ENCODE peak calls at places on chromosomes 1 and 21, in ten cellular contexts. E is M059J, I is COR-L47, J is HFFc6, Z is hypothalamus, V is NCI-H1694, W is NCI-H2171, B is cardiac fibroblast, O is neural progenitor cell, M is substantia nigra. S is an unnamed sample.

GRCh38 chr1:231983266-231984193 is 356.9 kb downstream of the DISC1 start:
- DNase-seq in J (no peak), M (no peak), B (no peak), E (no peak), Z (no peak), V (no peak), W (no peak), I (no peak), O (no peak), S (no peak)

GRCh38 chr1:160186246-160186645 is 4.1 kb upstream of the CASQ1 start:
- DNase-seq in V (no peak), B (no peak), Z (no peak), E (no peak), I (no peak), J (no peak), M (no peak), O (no peak), W (no peak), S (no peak)

GRCh38 chr1:227887697-227888403 is 59.9 kb downstream of the WNT9A start:
- DNase-seq in O (peak; percentile 44), M (no peak), V (no peak), I (no peak), W (no peak), Z (peak; percentile 28), E (no peak), B (no peak), J (no peak), S (no peak)

GRCh38 chr1:41353744-41354143 is 7.5 kb upstream of the FOXO6 start:
- DNase-seq in I (no peak), M (no peak), B (no peak), Z (no peak), J (peak; percentile 21), W (no peak), O (peak; percentile 4), V (no peak), E (peak; percentile 50), S (peak; percentile 72)

GRCh38 chr1:30353637-30354036 is 369.7 kb downstream of the MATN1 start:
- DNase-seq in E (peak; percentile 9), W (no peak), O (peak; percentile 50), I (no peak), J (no peak), Z (no peak), V (no peak), M (no peak), B (no peak), S (peak; percentile 11)

GRCh38 chr1:91712981-91713841 is 172.7 kb downstream of the TGFBR3 start:
- DNase-seq in V (no peak), I (no peak), Z (no peak), W (no peak), B (peak; percentile 89), E (no peak), O (no peak), J (peak; percentile 3), M (no peak), S (no peak)

GRCh38 chr1:233281711-233282581 is 13.6 kb downstream of the PCNX2 start:
- DNase-seq in V (no peak), O (no peak), I (no peak), Z (no peak), B (peak; percentile 65), M (no peak), J (no peak), E (peak; percentile 72), W (no peak), S (no peak)

GRCh38 chr1:178094752-178095645 is 1.1 kb downstream of the RASAL2 start:
- DNase-seq in V (no peak), I (no peak), J (peak; percentile 67), M (no peak), E (peak; percentile 82), W (no peak), O (peak; percentile 11), Z (no peak), B (peak; percentile 57), S (peak; percentile 66)

GRCh38 chr1:6971699-6972098 is 186.4 kb downstream of the CAMTA1 start:
- DNase-seq in B (no peak), I (no peak), Z (no peak), J (no peak), M (no peak), V (no peak), W (no peak), E (no peak), O (no peak), S (no peak)

GRCh38 chr1:84940481-84940880 is 47.5 kb upstream of the LPAR3 start:
- DNase-seq in V (no peak), J (no peak), M (no peak), B (no peak), Z (no peak), I (no peak), O (no peak), E (peak; percentile 71), W (no peak), S (peak; percentile 75)

GRCh38 chr21:27693376-27693775 is 726.5 kb upstream of the ADAMTS5 start:
- DNase-seq in I (no peak), V (no peak), B (peak; percentile 79), E (peak; percentile 91), J (peak; percentile 78), Z (no peak), M (no peak), W (no peak), O (no peak), S (peak; percentile 84)

GRCh38 chr1:179029293-179029692 is 3.6 kb downstream of the FAM20B start:
- DNase-seq in E (no peak), M (no peak), Z (no peak), B (no peak), W (no peak), V (no peak), J (no peak), O (no peak), I (no peak), S (no peak)

GRCh38 chr21:16533692-16534407 is 804.1 kb downstream of the USP25 start:
- DNase-seq in J (no peak), Z (peak; percentile 4), M (no peak), E (peak; percentile 61), V (no peak), B (no peak), O (no peak), I (no peak), W (no peak), S (no peak)

GRCh38 chr1:203555046-203555445 is 61.1 kb downstream of the OPTC start:
- DNase-seq in M (no peak), Z (no peak), B (no peak), J (no peak), E (peak; percentile 38), V (no peak), O (no peak), W (no peak), I (no peak), S (no peak)

GRCh38 chr1:201350361-201350725 is 27.1 kb downstream of the TNNT2 start:
- DNase-seq in J (no peak), Z (no peak), W (no peak), M (no peak), E (no peak), V (no peak), B (no peak), I (no peak), O (no peak), S (no peak)

GRCh38 chr1:168135982-168136708 is 585 bp downstream of the GPR161 start:
- DNase-seq in M (no peak), B (peak; percentile 40), O (peak; percentile 69), V (no peak), I (peak; percentile 5), W (peak; percentile 23), J (no peak), Z (peak; percentile 10), E (peak; percentile 41), S (peak; percentile 36)

GRCh38 chr1:65247419-65248359 is 61.7 kb upstream of the DNAJC6 start:
- DNase-seq in I (no peak), Z (peak; percentile 15), V (no peak), W (no peak), B (peak; percentile 79), E (peak; percentile 100), O (no peak), M (peak; percentile 54), J (peak; percentile 100), S (peak; percentile 97)

GRCh38 chr1:33410091-33410701 is 20.7 kb downstream of the PHC2 start:
- DNase-seq in I (no peak), B (peak; percentile 85), O (peak; percentile 86), J (peak; percentile 30), Z (no peak), W (no peak), M (peak; percentile 30), V (no peak), E (no peak), S (no peak)

GRCh38 chr1:89771991-89772560 is 48.8 kb upstream of the LRRC8D start:
- DNase-seq in E (no peak), M (no peak), I (no peak), Z (no peak), B (no peak), W (no peak), O (no peak), V (no peak), J (no peak), S (no peak)

GRCh38 chr1:231937013-231937754 is 310.6 kb downstream of the DISC1 start:
- DNase-seq in V (peak; percentile 74), I (no peak), B (no peak), W (no peak), J (no peak), M (no peak), Z (peak; percentile 10), E (no peak), O (no peak), S (no peak)

GRCh38 chr1:21669287-21670058 is at the start of gene RAP1GAP:
- DNase-seq in B (no peak), M (no peak), J (no peak), E (no peak), I (peak; percentile 52), O (peak; percentile 79), W (peak; percentile 32), V (no peak), Z (peak; percentile 62), S (no peak)

GRCh38 chr1:19156676-19157075 is 53.4 kb downstream of the UBR4 start:
- DNase-seq in Z (no peak), E (peak; percentile 91), W (no peak), O (no peak), I (no peak), V (no peak), B (peak; percentile 64), J (peak; percentile 33), M (no peak), S (peak; percentile 47)

GRCh38 chr21:16841917-16842316 is 670.9 kb upstream of the CXADR start:
- DNase-seq in O (no peak), M (no peak), B (no peak), I (no peak), V (no peak), J (no peak), Z (no peak), W (no peak), E (no peak), S (no peak)

GRCh38 chr1:6185635-6186382 is 5.7 kb upstream of the CHD5 start:
- DNase-seq in O (peak; percentile 72), V (peak; percentile 28), W (peak; percentile 13), M (no peak), J (peak; percentile 21), I (peak; percentile 30), Z (no peak), B (peak; percentile 56), E (peak; percentile 45), S (peak; percentile 59)

GRCh38 chr1:212291505-212292134 is 6.4 kb downstream of the PPP2R5A start:
- DNase-seq in V (no peak), E (peak; percentile 68), W (peak; percentile 59), B (peak; percentile 64), Z (no peak), I (peak; percentile 71), O (peak; percentile 80), J (peak; percentile 32), M (no peak), S (peak; percentile 75)

GRCh38 chr21:31530918-31531705 is 128.4 kb upstream of the SOD1 start:
- DNase-seq in Z (no peak), M (no peak), V (peak; percentile 99), W (peak; percentile 97), O (no peak), B (no peak), J (no peak), I (peak; percentile 99), E (no peak), S (no peak)

GRCh38 chr21:37557261-37557950 is 190.8 kb downstream of the DYRK1A start:
- DNase-seq in W (no peak), J (no peak), V (no peak), O (no peak), M (no peak), Z (no peak), E (no peak), B (no peak), I (no peak), S (no peak)

GRCh38 chr1:7583291-7584096 is 187.6 kb upstream of the VAMP3 start:
- DNase-seq in Z (no peak), I (no peak), O (peak; percentile 32), M (no peak), W (no peak), J (no peak), B (no peak), V (no peak), E (no peak), S (no peak)